ENCODE peak calls at places on chromosomes 13 and 19, in nine cellular contexts. F is transverse colon, S is lower lobe of right lung, Q is left ventricle myocardium inferior, J is left lung, L is AG04450, Y is SJSA1, V is PC-9, Z is tibial nerve. I is an unnamed sample.

GRCh38 chr13:112911285-112911701 is 57.7 kb upstream of the MCF2L start:
- DNase-seq in J (peak), Q (no peak), L (no peak), S (no peak), Y (no peak), V (no peak), F (no peak), Z (no peak), I (no peak)

GRCh38 chr13:41017744-41018582 is 1.2 kb downstream of the ELF1 start:
- DNase-seq in F (no peak), Y (no peak), V (no peak), L (no peak), Z (no peak), S (no peak), J (no peak), Q (no peak), I (no peak)

GRCh38 chr19:28419312-28419711 is 793.6 kb downstream of the UQCRFS1 start:
- DNase-seq in L (no peak), Y (no peak), V (no peak), S (no peak), Z (no peak), Q (no peak), F (no peak), J (no peak), I (no peak)

GRCh38 chr13:49908637-49909036 is 27.5 kb downstream of the SPRYD7 start:
- DNase-seq in V (no peak), F (no peak), L (no peak), J (no peak), Z (no peak), Q (no peak), S (no peak), Y (no peak), I (no peak)

GRCh38 chr19:50239916-50240585 is 36.6 kb downstream of the MYH14 start:
- DNase-seq in L (no peak), F (no peak), J (no peak), V (no peak), Z (no peak), S (no peak), Y (no peak), Q (no peak), I (no peak)

GRCh38 chr13:90857921-90858320 is 489.6 kb upstream of the MIR17HG start:
- DNase-seq in J (no peak), Q (no peak), V (no peak), L (no peak), Z (no peak), S (no peak), Y (no peak), F (no peak), I (no peak)

GRCh38 chr13:65378943-65379519 is 1851.1 kb downstream of the PCDH9 start:
- DNase-seq in Q (no peak), Z (no peak), S (no peak), J (no peak), V (no peak), F (no peak), Y (no peak), L (no peak), I (no peak)

GRCh38 chr13:62085337-62085736 is 669.7 kb upstream of the PCDH20 start:
- DNase-seq in J (no peak), Z (no peak), F (no peak), V (no peak), S (no peak), Q (no peak), Y (no peak), L (no peak), I (no peak)

GRCh38 chr13:112469071-112469745 is 93.1 kb downstream of the SPACA7 start:
- DNase-seq in Z (no peak), V (no peak), L (no peak), S (no peak), Y (no peak), J (no peak), Q (no peak), F (no peak), I (no peak)

GRCh38 chr19:45607071-45608029 is 5.3 kb upstream of the GPR4 start:
- DNase-seq in F (peak), V (peak), Z (peak), J (peak), Y (peak), S (peak), L (peak), Q (peak), I (peak)

GRCh38 chr19:38941979-38942378 is 11.2 kb downstream of the MRPS12 start:
- DNase-seq in Y (no peak), F (no peak), Q (no peak), S (no peak), L (no peak), J (no peak), Z (no peak), V (no peak), I (no peak)

GRCh38 chr13:36548129-36548528 is 115.8 kb downstream of the CCNA1 start:
- DNase-seq in S (no peak), F (no peak), Y (no peak), V (no peak), J (no peak), Z (no peak), L (no peak), Q (peak), I (no peak)

GRCh38 chr19:41175825-41176734 is 16.9 kb upstream of the CYP2S1 start:
- DNase-seq in Z (peak), F (peak), Q (peak), V (peak), L (peak), Y (peak), J (peak), S (peak), I (peak)

GRCh38 chr13:51122868-51123267 is 11.8 kb upstream of the C13orf42 start:
- DNase-seq in Q (no peak), F (no peak), L (no peak), Z (no peak), S (no peak), J (no peak), V (no peak), Y (no peak), I (no peak)

GRCh38 chr13:45333251-45333972 is 7.6 kb downstream of the TPT1 start:
- DNase-seq in Q (no peak), L (no peak), V (no peak), J (no peak), S (no peak), Y (no peak), F (no peak), Z (no peak), I (no peak)

GRCh38 chr13:64074989-64075474 is 2659.4 kb upstream of the PCDH20 start:
- DNase-seq in L (no peak), V (peak), J (no peak), S (no peak), Z (no peak), F (no peak), Y (no peak), Q (no peak), I (no peak)

GRCh38 chr13:112444001-112444311 is 67.8 kb downstream of the SPACA7 start:
- DNase-seq in Z (no peak), Y (peak), J (peak), V (peak), F (peak), L (no peak), Q (peak), S (peak), I (no peak)

GRCh38 chr19:50557009-50557613 is 11.1 kb downstream of the LRRC4B start:
- DNase-seq in S (no peak), L (no peak), Y (no peak), J (peak), F (no peak), Z (no peak), Q (no peak), V (no peak), I (no peak)

GRCh38 chr13:36992362-36992761 is 6.8 kb downstream of the ALG5 start:
- DNase-seq in Q (no peak), S (no peak), Y (no peak), J (no peak), L (no peak), Z (no peak), F (no peak), V (no peak), I (no peak)

GRCh38 chr19:37941820-37942515 is 35.0 kb downstream of the SIPA1L3 start:
- DNase-seq in Y (no peak), L (no peak), Q (no peak), Z (no peak), S (no peak), V (peak), J (no peak), F (peak), I (no peak)

GRCh38 chr13:67048793-67049150 is 181.4 kb downstream of the PCDH9 start:
- DNase-seq in F (no peak), S (no peak), J (no peak), Z (no peak), V (no peak), Q (no peak), L (peak), Y (no peak), I (no peak)

GRCh38 chr13:40064723-40065122 is 409.3 kb downstream of the COG6 start:
- DNase-seq in L (no peak), S (no peak), V (no peak), Z (no peak), F (no peak), Q (no peak), J (no peak), Y (no peak), I (no peak)

GRCh38 chr19:51621178-51621577 is 9.0 kb downstream of the SIGLEC5 start:
- DNase-seq in L (no peak), Z (no peak), V (no peak), Y (no peak), J (no peak), S (no peak), Q (no peak), F (no peak), I (no peak)

GRCh38 chr19:40611096-40611495 is 9.9 kb downstream of the LTBP4 start:
- DNase-seq in Y (no peak), Z (no peak), J (peak), L (no peak), F (peak), Q (no peak), V (no peak), S (peak), I (peak)

GRCh38 chr13:76971215-76971614 is 20.7 kb upstream of the CLN5 start:
- DNase-seq in Y (no peak), V (no peak), L (no peak), Q (no peak), Z (no peak), F (no peak), S (no peak), J (no peak), I (no peak)

GRCh38 chr13:100347941-100348340 is 240.6 kb downstream of the GGACT start:
- DNase-seq in J (no peak), Y (no peak), Z (no peak), L (no peak), Q (no peak), S (no peak), V (peak), F (no peak), I (no peak)

GRCh38 chr13:64488731-64489130 is 2741.4 kb downstream of the PCDH9 start:
- DNase-seq in V (no peak), Q (no peak), Y (no peak), S (no peak), Z (no peak), L (no peak), F (no peak), J (no peak), I (no peak)

GRCh38 chr13:109146912-109147624 is 517.7 kb downstream of the MYO16 start:
- DNase-seq in F (no peak), L (peak), V (peak), Z (no peak), Q (no peak), S (no peak), Y (peak), J (no peak), I (no peak)

GRCh38 chr13:91056746-91057145 is 290.7 kb upstream of the MIR17HG start:
- DNase-seq in V (no peak), Q (no peak), F (no peak), Z (no peak), J (no peak), L (no peak), S (no peak), Y (no peak), I (no peak)

GRCh38 chr19:45767881-45768643 is 990 bp downstream of the SIX5 start:
- DNase-seq in Z (no peak), F (peak), Y (no peak), Q (peak), S (peak), V (peak), L (no peak), J (peak), I (no peak)

GRCh38 chr19:27746691-27747380 is 1466.1 kb downstream of the UQCRFS1 start:
- DNase-seq in Y (peak), S (no peak), J (peak), F (peak), L (no peak), Q (peak), V (no peak), Z (no peak), I (peak)

GRCh38 chr13:109778102-109778542 is 8.3 kb downstream of the IRS2 start:
- DNase-seq in F (peak), L (no peak), Z (no peak), J (no peak), V (peak), Q (no peak), Y (peak), S (no peak), I (no peak)

GRCh38 chr13:104256701-104257100 is 1190.5 kb upstream of the SLC10A2 start:
- DNase-seq in Z (no peak), J (no peak), Q (no peak), L (no peak), S (no peak), F (no peak), Y (no peak), V (no peak), I (no peak)

DNA sequence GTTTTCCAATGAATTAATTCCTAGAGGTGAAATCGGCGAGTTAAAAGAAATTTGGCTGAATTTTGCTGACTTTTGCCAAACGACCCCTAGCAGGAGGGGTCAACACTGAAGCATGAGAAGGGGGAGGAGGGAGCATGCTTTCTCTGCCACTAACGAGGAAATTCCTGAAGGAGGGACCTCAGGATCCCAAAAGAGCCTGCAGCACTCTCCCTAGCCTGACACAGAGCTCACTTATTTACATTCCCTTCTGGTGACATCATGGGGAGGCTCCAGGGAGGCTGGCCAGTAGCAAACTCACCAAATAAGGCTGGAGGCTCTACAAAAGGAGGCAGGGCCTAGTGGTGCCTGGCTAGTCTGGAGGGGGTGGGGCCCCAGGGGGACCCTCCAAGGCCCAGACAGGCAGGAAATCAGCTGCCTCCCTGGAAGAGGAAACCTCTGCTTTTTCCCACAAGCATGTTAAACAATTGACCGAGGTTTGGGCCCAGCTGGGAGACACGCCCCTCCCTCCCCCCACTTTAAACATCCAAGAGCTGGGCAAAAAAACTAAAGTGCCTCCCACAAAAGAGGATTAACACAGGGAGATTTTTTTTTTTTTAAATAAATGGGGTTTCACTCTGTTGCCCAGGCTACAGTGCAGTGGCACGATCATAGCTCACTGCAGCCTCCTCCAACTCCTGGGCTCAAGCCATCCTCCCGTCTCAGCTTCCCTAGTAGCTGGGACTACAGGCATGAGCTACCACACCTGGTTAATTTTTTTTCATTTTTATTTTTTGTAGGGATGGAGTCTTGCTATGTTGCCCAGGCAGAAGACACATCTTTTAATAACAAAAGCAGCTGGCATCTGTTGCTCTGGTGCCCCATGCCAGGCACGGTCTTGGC is 2.1 kb downstream of the DAPK3 start:
- DNase-seq in Q (peak), F (peak), V (peak), Z (peak), L (peak), S (peak), J (no peak), Y (peak), I (peak)
- H3K27ac ChIP-seq in Q (peak), F (peak), V (peak), Z (peak), L (peak), S (peak), J (peak), Y (peak), I (peak)

GRCh38 chr19:11261902-11262839 is at the start of gene DOCK6:
- DNase-seq in S (no peak), Z (no peak), F (peak), J (peak), Q (peak), V (peak), Y (no peak), L (no peak), I (no peak)
- H3K27ac ChIP-seq in S (peak), Z (peak), F (peak), J (peak), Q (peak), V (no peak), Y (peak), L (no peak), I (peak)

GRCh38 chr13:97266734-97267417 is 44.7 kb downstream of the MBNL2 start:
- DNase-seq in V (no peak), S (no peak), Z (no peak), F (no peak), Y (no peak), L (no peak), Q (no peak), J (no peak), I (no peak)
- H3K27ac ChIP-seq in V (no peak), S (no peak), Z (no peak), F (peak), Y (no peak), L (peak), Q (peak), J (peak), I (peak)

GRCh38 chr13:52809310-52809769 is 39.1 kb downstream of the PCDH8 start:
- DNase-seq in F (peak), Q (peak), V (peak), S (peak), Y (peak), Z (no peak), J (no peak), L (no peak), I (no peak)
- H3K27ac ChIP-seq in F (no peak), Q (no peak), V (no peak), S (no peak), Y (no peak), Z (no peak), J (no peak), L (no peak), I (no peak)

DNA sequence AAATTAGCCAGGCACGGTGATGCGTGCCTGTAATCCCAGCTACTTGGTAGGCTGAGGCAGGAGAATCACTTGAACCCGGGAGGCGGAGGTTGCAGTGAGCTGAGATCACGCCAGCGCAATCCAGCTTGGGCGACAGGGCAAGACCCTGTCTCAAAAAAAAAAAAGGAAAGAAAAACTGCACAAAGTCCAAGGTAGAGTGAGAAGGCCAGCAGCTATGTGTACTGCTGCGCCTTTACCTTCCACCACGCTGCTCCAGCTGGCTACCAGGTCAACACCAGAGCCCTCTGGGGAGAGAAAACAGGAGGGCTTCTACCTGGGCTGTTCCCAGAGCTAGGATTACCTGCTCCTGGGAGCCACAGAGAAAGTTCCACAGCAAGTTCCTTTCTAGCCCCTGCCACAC is 3.2 kb downstream of the ELL start:
- DNase-seq in L (no peak), Z (no peak), J (no peak), V (no peak), Y (no peak), S (no peak), Q (no peak), F (no peak), I (no peak)
- H3K27ac ChIP-seq in L (no peak), Z (no peak), J (peak), V (no peak), Y (no peak), S (peak), Q (no peak), F (peak), I (peak)

DNA sequence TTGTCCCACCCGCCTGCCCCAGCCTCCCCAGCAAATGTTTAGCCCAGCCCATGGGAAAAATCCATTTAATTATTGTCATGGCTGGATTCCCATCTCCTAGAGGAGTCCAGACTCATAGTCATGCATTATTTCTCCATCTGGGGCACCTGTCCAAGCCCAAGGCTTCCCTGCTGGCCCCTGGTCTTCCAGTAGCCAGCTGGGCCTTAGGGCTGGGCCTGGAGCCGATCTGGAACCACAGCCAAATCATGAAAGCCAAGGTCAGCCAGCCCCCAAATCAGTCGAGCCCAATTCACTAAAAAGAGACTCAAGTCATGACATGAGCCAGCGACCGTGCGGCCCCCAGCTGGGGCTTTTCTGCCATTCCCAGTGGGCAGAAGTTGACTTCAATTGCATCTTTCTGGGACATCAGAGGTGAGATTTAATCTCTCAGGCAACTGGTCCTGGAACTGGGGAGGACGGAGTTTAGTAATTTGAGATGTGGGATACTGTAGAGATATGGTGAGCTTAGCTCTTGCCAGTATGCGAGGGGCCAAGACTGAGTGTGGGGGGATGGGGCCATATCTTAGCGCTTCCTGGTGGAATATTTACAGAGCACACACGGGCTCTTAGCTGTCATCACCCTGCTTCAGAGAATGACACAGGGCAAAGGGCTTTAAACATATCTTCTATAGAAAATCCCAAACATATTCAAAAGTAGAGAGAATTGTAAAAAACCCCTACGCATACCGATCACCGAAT is 9.4 kb upstream of the PGLYRP2 start:
- DNase-seq in F (no peak), S (no peak), J (no peak), Z (no peak), L (no peak), V (no peak), Y (no peak), Q (peak), I (no peak)
- H3K27ac ChIP-seq in F (no peak), S (no peak), J (no peak), Z (no peak), L (no peak), V (no peak), Y (no peak), Q (no peak), I (no peak)

I was measured in ascending aorta.